ENCODE peak calls at places on chromosomes 7 and 10, in eight cellular contexts. E, O, B, T, X, Z, I and K are unnamed samples.

GRCh38 chr7:24283900-24284698 is at the start of gene NPY:
- DNase-seq in E (no peak), O (peak; percentile 73), B (no peak), T (no peak), X (no peak), Z (peak; percentile 25), I (no peak), K (no peak)

GRCh38 chr10:61283066-61283465 is 170.1 kb downstream of the TMEM26 start:
- DNase-seq in E (no peak), O (no peak), B (no peak), T (no peak), X (no peak), Z (no peak), I (no peak), K (no peak)

GRCh38 chr7:131686833-131687232 is 130.4 kb upstream of the PODXL start:
- DNase-seq in E (no peak), O (no peak), B (no peak), T (no peak), X (no peak), Z (no peak), I (no peak), K (no peak)

GRCh38 chr7:17320642-17321041 is 22.2 kb downstream of the AHR start:
- DNase-seq in E (peak; percentile 48), O (no peak), B (no peak), T (no peak), X (no peak), Z (no peak), I (no peak), K (no peak)

GRCh38 chr10:55019461-55019860 is 218.4 kb upstream of the PCDH15 start:
- DNase-seq in E (no peak), O (no peak), B (no peak), T (no peak), X (no peak), Z (no peak), I (no peak), K (no peak)

GRCh38 chr10:132447446-132448247 is 50.6 kb downstream of the PWWP2B start:
- DNase-seq in E (peak; percentile 50), O (peak; percentile 87), B (peak; percentile 76), T (no peak), X (peak; percentile 86), Z (peak; percentile 56), I (peak; percentile 47), K (no peak)

GRCh38 chr10:67803588-67804394 is 34.2 kb downstream of the DNAJC12 start:
- DNase-seq in E (peak; percentile 75), O (no peak), B (no peak), T (no peak), X (no peak), Z (no peak), I (no peak), K (no peak)

GRCh38 chr7:114368492-114368891 is 46.1 kb upstream of the FOXP2 start:
- DNase-seq in E (no peak), O (no peak), B (no peak), T (no peak), X (no peak), Z (no peak), I (no peak), K (no peak)

GRCh38 chr7:96217147-96217546 is 104.8 kb downstream of the SLC25A13 start:
- DNase-seq in E (no peak), O (no peak), B (no peak), T (no peak), X (no peak), Z (no peak), I (no peak), K (no peak)

GRCh38 chr7:80002865-80003264 is 131.8 kb upstream of the GNAI1 start:
- DNase-seq in E (no peak), O (no peak), B (no peak), T (no peak), X (no peak), Z (no peak), I (no peak), K (no peak)

GRCh38 chr10:2978111-2978510 is 89.2 kb upstream of the PFKP start:
- DNase-seq in E (peak; percentile 75), O (no peak), B (no peak), T (peak; percentile 55), X (no peak), Z (peak; percentile 74), I (no peak), K (no peak)

GRCh38 chr10:69835875-69836727 is 34.4 kb downstream of the COL13A1 start:
- DNase-seq in E (no peak), O (no peak), B (no peak), T (no peak), X (no peak), Z (no peak), I (no peak), K (no peak)

GRCh38 chr10:69327463-69328345 is 49.4 kb downstream of the HK1 start:
- DNase-seq in E (no peak), O (peak; percentile 84), B (peak; percentile 50), T (no peak), X (peak; percentile 83), Z (no peak), I (peak; percentile 50), K (peak; percentile 73)

GRCh38 chr10:91745086-91745831 is 53.0 kb upstream of the TNKS2 start:
- DNase-seq in E (peak; percentile 72), O (no peak), B (no peak), T (peak; percentile 67), X (no peak), Z (peak; percentile 70), I (no peak), K (no peak)

GRCh38 chr10:31709501-31709900 is 219.1 kb downstream of the ARHGAP12 start:
- DNase-seq in E (no peak), O (no peak), B (no peak), T (no peak), X (no peak), Z (no peak), I (no peak), K (no peak)

GRCh38 chr7:36037121-36037662 is 115.9 kb upstream of the EEPD1 start:
- DNase-seq in E (peak; percentile 92), O (no peak), B (peak; percentile 91), T (no peak), X (peak; percentile 63), Z (no peak), I (no peak), K (no peak)
- H3K4me3 ChIP-seq in E (no peak overlapping the region), O (no peak overlapping the region), B (no peak overlapping the region), T (no peak overlapping the region), X (no peak overlapping the region), Z (no peak overlapping the region), I (no peak overlapping the region), K (no peak overlapping the region)

DNA sequence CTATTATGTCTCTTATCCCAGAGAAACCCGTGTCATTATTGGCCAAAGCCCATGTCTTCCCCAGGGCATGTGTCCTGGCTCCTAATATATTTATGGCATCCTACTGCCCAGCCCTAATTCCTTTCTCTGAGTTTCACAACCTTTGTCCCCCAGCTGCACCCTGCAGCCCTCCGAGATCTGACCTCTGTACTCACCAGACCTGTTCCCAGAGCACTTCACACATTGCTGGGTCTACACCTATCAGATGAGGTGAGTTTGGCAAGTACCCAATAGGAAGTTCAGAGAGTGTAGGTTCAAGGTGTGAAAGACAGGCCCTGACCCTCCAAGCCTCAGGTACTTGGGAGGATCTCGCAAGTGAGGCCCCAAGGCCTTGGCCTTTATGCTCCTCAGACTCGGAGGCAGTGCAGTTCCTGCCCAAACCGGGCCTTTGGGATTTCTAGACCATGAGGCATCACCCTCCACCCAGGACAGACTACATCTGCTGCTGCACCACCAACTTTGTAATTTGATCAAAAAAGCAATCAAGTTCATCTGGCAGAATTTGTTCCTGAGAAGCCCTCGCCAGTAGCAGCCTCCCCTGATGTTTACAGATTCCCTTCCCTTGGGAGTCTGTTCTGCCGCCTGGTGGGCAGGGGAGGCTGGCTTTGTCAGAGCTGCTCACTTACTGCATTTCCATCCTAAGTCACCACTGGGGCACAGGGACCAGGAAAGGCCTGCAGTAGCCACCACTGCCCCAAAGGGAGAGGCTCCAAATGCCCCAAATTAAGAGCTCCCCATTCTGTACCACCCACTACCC is 2.2 kb downstream of the CAMK2G start:
- DNase-seq in E (no peak), O (no peak), B (peak; percentile 27), T (no peak), X (peak; percentile 84), Z (no peak), I (no peak), K (peak; percentile 73)
- TF ChIP-seq CTCF in E (no peak), O (no peak), B (peak; percentile 63), T (no peak), X (no peak), Z (no peak), I (no peak), K (peak; percentile 38)

GRCh38 chr7:40221836-40222235 is 87.0 kb downstream of the SUGCT start:
- DNase-seq in E (no peak), O (no peak), B (peak; percentile 96), T (no peak), X (no peak), Z (no peak), I (no peak), K (no peak)
- H3K27ac ChIP-seq in E (no peak overlapping the region), O (no peak overlapping the region), B (peak overlapping the region; percentile 99), T (no peak overlapping the region), X (no peak overlapping the region), Z (no peak overlapping the region), I (no peak overlapping the region), K (no peak overlapping the region)

GRCh38 chr10:75098902-75099673 is 12.4 kb upstream of the SAMD8 start:
- DNase-seq in E (no peak), O (no peak), B (no peak), T (no peak), X (no peak), Z (no peak), I (no peak), K (no peak)

GRCh38 chr10:75099952-75100763 is 11.3 kb upstream of the SAMD8 start:
- DNase-seq in E (peak; percentile 67), O (peak; percentile 96), B (peak; percentile 48), T (peak; percentile 48), X (peak; percentile 89), Z (peak; percentile 91), I (peak; percentile 86), K (peak; percentile 70)

GRCh38 chr10:75102830-75103673 is 8.4 kb upstream of the SAMD8 start:
- DNase-seq in E (no peak), O (no peak), B (no peak), T (no peak), X (peak; percentile 21), Z (no peak), I (no peak), K (no peak)

GRCh38 chr10:75101416-75102251 is 9.8 kb upstream of the SAMD8 start:
- DNase-seq in E (no peak), O (no peak), B (no peak), T (no peak), X (peak; percentile 29), Z (no peak), I (no peak), K (no peak)

DNA sequence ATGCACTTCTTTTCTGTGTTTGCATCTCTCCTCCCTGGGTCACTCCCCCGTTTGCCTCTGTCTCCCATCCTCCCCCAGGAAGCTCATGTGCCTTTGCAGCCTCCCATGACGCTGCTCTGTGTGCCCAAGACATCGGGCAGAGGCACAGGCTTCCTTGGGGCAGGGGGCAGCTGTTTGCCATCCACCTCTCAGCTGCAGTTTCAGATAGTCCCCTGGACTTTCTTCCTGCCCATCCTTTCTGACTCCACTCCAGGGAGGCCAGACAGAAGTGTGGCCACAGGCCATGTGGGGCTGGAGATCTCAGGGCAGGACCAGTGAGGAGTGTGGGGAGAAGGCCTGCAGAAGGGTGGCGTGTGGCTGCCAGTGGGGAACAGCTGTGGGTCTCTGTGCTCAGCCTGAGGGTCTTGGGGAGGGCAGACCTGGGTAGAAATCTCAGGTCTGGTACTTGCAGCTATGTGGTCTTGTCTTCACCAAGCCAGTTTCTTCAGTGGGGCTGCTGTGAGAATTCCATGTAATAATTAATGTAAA is 10.6 kb upstream of the SAMD8 start:
- DNase-seq in E (no peak), O (no peak), B (no peak), T (no peak), X (no peak), Z (no peak), I (no peak), K (no peak)
- H3K4me3 ChIP-seq in E (no peak overlapping the region), O (no peak overlapping the region), B (no peak overlapping the region), T (no peak overlapping the region), X (no peak overlapping the region), Z (no peak overlapping the region), I (no peak overlapping the region), K (no peak overlapping the region)

GRCh38 chr10:18417950-18418527 is 233.3 kb downstream of the NSUN6 start:
- DNase-seq in E (no peak), O (no peak), B (no peak), T (no peak), X (no peak), Z (no peak), I (no peak), K (no peak)
- TF ChIP-seq CTCF in E (no peak), O (no peak), B (no peak), T (no peak), X (no peak), Z (peak; percentile 15), I (no peak), K (no peak)